ENCODE peak calls at places on chromosomes 4 and X, in eight cellular contexts. One of them, this sample, is unnamed.

GRCh38 chrX:48493890-48494364 is 14.9 kb upstream of the PORCN start:
- DNase-seq in astrocyte of the spinal cord: peak
- DNase-seq in left lung: no peak
- DNase-seq in AG04450: no peak
- DNase-seq in bronchial epithelial cell: no peak
- DNase-seq in cardiac muscle cell: peak
- DNase-seq in progenitor cell of endocrine pancreas: no peak
- DNase-seq in CD8-positive, alpha-beta T cell: no peak
- DNase-seq in this sample: peak

GRCh38 chr4:109611045-109611616 is 51.1 kb downstream of the MCUB start:
- DNase-seq in astrocyte of the spinal cord: peak
- DNase-seq in left lung: no peak
- DNase-seq in AG04450: no peak
- DNase-seq in bronchial epithelial cell: no peak
- DNase-seq in cardiac muscle cell: no peak
- DNase-seq in progenitor cell of endocrine pancreas: no peak
- DNase-seq in CD8-positive, alpha-beta T cell: no peak
- DNase-seq in this sample: no peak

GRCh38 chr4:181504846-181505374 is 738.3 kb upstream of the TENM3 start:
- DNase-seq in astrocyte of the spinal cord: no peak
- DNase-seq in left lung: no peak
- DNase-seq in AG04450: no peak
- DNase-seq in bronchial epithelial cell: no peak
- DNase-seq in cardiac muscle cell: peak
- DNase-seq in progenitor cell of endocrine pancreas: no peak
- DNase-seq in CD8-positive, alpha-beta T cell: no peak
- DNase-seq in this sample: no peak

GRCh38 chrX:16148896-16149295 is 18.4 kb upstream of the MAGEB17 start:
- DNase-seq in astrocyte of the spinal cord: no peak
- DNase-seq in left lung: no peak
- DNase-seq in AG04450: no peak
- DNase-seq in bronchial epithelial cell: peak
- DNase-seq in cardiac muscle cell: no peak
- DNase-seq in progenitor cell of endocrine pancreas: no peak
- DNase-seq in CD8-positive, alpha-beta T cell: no peak
- DNase-seq in this sample: no peak

GRCh38 chr4:2911868-2912267 is 51.3 kb downstream of the NOP14 start:
- DNase-seq in astrocyte of the spinal cord: no peak
- DNase-seq in left lung: no peak
- DNase-seq in AG04450: no peak
- DNase-seq in bronchial epithelial cell: no peak
- DNase-seq in cardiac muscle cell: no peak
- DNase-seq in progenitor cell of endocrine pancreas: no peak
- DNase-seq in CD8-positive, alpha-beta T cell: no peak
- DNase-seq in this sample: no peak

GRCh38 chr4:98689507-98690174 is 31.2 kb upstream of the TSPAN5 start:
- DNase-seq in astrocyte of the spinal cord: no peak
- DNase-seq in left lung: no peak
- DNase-seq in AG04450: no peak
- DNase-seq in bronchial epithelial cell: no peak
- DNase-seq in cardiac muscle cell: no peak
- DNase-seq in progenitor cell of endocrine pancreas: no peak
- DNase-seq in CD8-positive, alpha-beta T cell: no peak
- DNase-seq in this sample: no peak

GRCh38 chr4:1715002-1715761 is 3.1 kb upstream of the SLBP start:
- DNase-seq in astrocyte of the spinal cord: no peak
- DNase-seq in left lung: no peak
- DNase-seq in AG04450: no peak
- DNase-seq in bronchial epithelial cell: no peak
- DNase-seq in cardiac muscle cell: no peak
- DNase-seq in progenitor cell of endocrine pancreas: no peak
- DNase-seq in CD8-positive, alpha-beta T cell: no peak
- DNase-seq in this sample: no peak

GRCh38 chrX:18895157-18895952 is 88.6 kb downstream of the PHKA2 start:
- DNase-seq in astrocyte of the spinal cord: no peak
- DNase-seq in left lung: no peak
- DNase-seq in AG04450: no peak
- DNase-seq in bronchial epithelial cell: peak
- DNase-seq in cardiac muscle cell: no peak
- DNase-seq in progenitor cell of endocrine pancreas: no peak
- DNase-seq in CD8-positive, alpha-beta T cell: no peak
- DNase-seq in this sample: no peak

GRCh38 chr4:84734037-84734436 is 151.1 kb downstream of the CDS1 start:
- DNase-seq in astrocyte of the spinal cord: no peak
- DNase-seq in left lung: no peak
- DNase-seq in AG04450: no peak
- DNase-seq in bronchial epithelial cell: no peak
- DNase-seq in cardiac muscle cell: no peak
- DNase-seq in progenitor cell of endocrine pancreas: no peak
- DNase-seq in CD8-positive, alpha-beta T cell: no peak
- DNase-seq in this sample: no peak

GRCh38 chr4:70902577-70903281 is 560 bp downstream of the MOB1B start:
- DNase-seq in astrocyte of the spinal cord: peak
- DNase-seq in left lung: peak
- DNase-seq in AG04450: no peak
- DNase-seq in bronchial epithelial cell: peak
- DNase-seq in cardiac muscle cell: no peak
- DNase-seq in progenitor cell of endocrine pancreas: no peak
- DNase-seq in CD8-positive, alpha-beta T cell: peak
- DNase-seq in this sample: peak

GRCh38 chrX:139093201-139093600 is 381.7 kb upstream of the FGF13 start:
- DNase-seq in astrocyte of the spinal cord: no peak
- DNase-seq in left lung: no peak
- DNase-seq in AG04450: no peak
- DNase-seq in bronchial epithelial cell: no peak
- DNase-seq in cardiac muscle cell: no peak
- DNase-seq in progenitor cell of endocrine pancreas: no peak
- DNase-seq in CD8-positive, alpha-beta T cell: no peak
- DNase-seq in this sample: no peak

GRCh38 chr4:25921922-25922321 is 7.9 kb downstream of the SMIM20 start:
- DNase-seq in astrocyte of the spinal cord: no peak
- DNase-seq in left lung: no peak
- DNase-seq in AG04450: no peak
- DNase-seq in bronchial epithelial cell: no peak
- DNase-seq in cardiac muscle cell: no peak
- DNase-seq in progenitor cell of endocrine pancreas: no peak
- DNase-seq in CD8-positive, alpha-beta T cell: no peak
- DNase-seq in this sample: no peak

GRCh38 chr4:86582453-86582852 is 11.7 kb upstream of the PTPN13 start:
- DNase-seq in astrocyte of the spinal cord: no peak
- DNase-seq in left lung: no peak
- DNase-seq in AG04450: no peak
- DNase-seq in bronchial epithelial cell: peak
- DNase-seq in cardiac muscle cell: no peak
- DNase-seq in progenitor cell of endocrine pancreas: no peak
- DNase-seq in CD8-positive, alpha-beta T cell: no peak
- DNase-seq in this sample: no peak

GRCh38 chr4:41696768-41697167 is 51.8 kb downstream of the PHOX2B start:
- DNase-seq in astrocyte of the spinal cord: no peak
- DNase-seq in left lung: peak
- DNase-seq in AG04450: no peak
- DNase-seq in bronchial epithelial cell: no peak
- DNase-seq in cardiac muscle cell: no peak
- DNase-seq in progenitor cell of endocrine pancreas: no peak
- DNase-seq in CD8-positive, alpha-beta T cell: no peak
- DNase-seq in this sample: no peak

GRCh38 chr4:111991797-111992196 is 153.5 kb upstream of the FAM241A start:
- DNase-seq in astrocyte of the spinal cord: peak
- DNase-seq in left lung: no peak
- DNase-seq in AG04450: peak
- DNase-seq in bronchial epithelial cell: peak
- DNase-seq in cardiac muscle cell: no peak
- DNase-seq in progenitor cell of endocrine pancreas: no peak
- DNase-seq in CD8-positive, alpha-beta T cell: no peak
- DNase-seq in this sample: no peak

GRCh38 chr4:117412661-117413060 is 327.3 kb upstream of the TRAM1L1 start:
- DNase-seq in astrocyte of the spinal cord: no peak
- DNase-seq in left lung: no peak
- DNase-seq in AG04450: no peak
- DNase-seq in bronchial epithelial cell: no peak
- DNase-seq in cardiac muscle cell: no peak
- DNase-seq in progenitor cell of endocrine pancreas: no peak
- DNase-seq in CD8-positive, alpha-beta T cell: no peak
- DNase-seq in this sample: no peak
- TF ChIP-seq CTCF in astrocyte of the spinal cord: no peak
- TF ChIP-seq CTCF in left lung: no peak
- TF ChIP-seq CTCF in AG04450: no peak
- TF ChIP-seq CTCF in bronchial epithelial cell: no peak
- TF ChIP-seq CTCF in cardiac muscle cell: no peak
- TF ChIP-seq CTCF in progenitor cell of endocrine pancreas: no peak
- TF ChIP-seq CTCF in CD8-positive, alpha-beta T cell: no peak
- TF ChIP-seq CTCF in this sample: no peak

DNA sequence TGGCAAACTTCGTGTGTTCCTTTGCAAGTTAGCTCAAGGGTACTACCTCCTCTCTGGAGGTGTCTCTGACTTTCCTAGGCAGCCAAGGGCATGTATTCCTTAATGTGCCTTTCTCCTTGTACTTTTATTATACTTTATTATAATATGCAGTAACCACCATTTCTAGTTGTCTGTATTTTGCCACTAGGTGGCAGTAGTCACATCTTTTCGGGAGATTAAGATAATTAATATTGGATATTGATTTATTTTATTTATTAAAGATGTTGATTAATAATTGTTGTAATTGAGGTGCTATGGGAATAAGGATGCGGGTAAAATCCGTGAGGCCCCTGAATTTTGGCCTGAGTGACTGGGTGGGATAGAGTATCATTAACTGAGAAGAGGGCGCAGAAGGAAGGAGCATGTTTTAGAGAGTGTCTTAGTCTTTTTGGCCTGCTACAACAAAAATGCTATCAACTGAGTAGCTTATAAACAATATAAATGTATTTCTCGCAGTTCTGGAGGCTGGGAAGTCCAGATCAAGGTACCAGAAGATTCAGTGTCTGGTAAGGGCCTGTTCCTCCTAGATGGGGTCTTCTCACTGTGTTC is 153.3 kb downstream of the TMEM164 start:
- DNase-seq in astrocyte of the spinal cord: no peak
- DNase-seq in left lung: no peak
- DNase-seq in AG04450: no peak
- DNase-seq in bronchial epithelial cell: no peak
- DNase-seq in cardiac muscle cell: peak
- DNase-seq in progenitor cell of endocrine pancreas: no peak
- DNase-seq in CD8-positive, alpha-beta T cell: no peak
- DNase-seq in this sample: no peak
- TF ChIP-seq CTCF in astrocyte of the spinal cord: peak
- TF ChIP-seq CTCF in left lung: peak
- TF ChIP-seq CTCF in AG04450: peak
- TF ChIP-seq CTCF in bronchial epithelial cell: no peak
- TF ChIP-seq CTCF in cardiac muscle cell: peak
- TF ChIP-seq CTCF in progenitor cell of endocrine pancreas: peak
- TF ChIP-seq CTCF in CD8-positive, alpha-beta T cell: peak
- TF ChIP-seq CTCF in this sample: peak

DNA sequence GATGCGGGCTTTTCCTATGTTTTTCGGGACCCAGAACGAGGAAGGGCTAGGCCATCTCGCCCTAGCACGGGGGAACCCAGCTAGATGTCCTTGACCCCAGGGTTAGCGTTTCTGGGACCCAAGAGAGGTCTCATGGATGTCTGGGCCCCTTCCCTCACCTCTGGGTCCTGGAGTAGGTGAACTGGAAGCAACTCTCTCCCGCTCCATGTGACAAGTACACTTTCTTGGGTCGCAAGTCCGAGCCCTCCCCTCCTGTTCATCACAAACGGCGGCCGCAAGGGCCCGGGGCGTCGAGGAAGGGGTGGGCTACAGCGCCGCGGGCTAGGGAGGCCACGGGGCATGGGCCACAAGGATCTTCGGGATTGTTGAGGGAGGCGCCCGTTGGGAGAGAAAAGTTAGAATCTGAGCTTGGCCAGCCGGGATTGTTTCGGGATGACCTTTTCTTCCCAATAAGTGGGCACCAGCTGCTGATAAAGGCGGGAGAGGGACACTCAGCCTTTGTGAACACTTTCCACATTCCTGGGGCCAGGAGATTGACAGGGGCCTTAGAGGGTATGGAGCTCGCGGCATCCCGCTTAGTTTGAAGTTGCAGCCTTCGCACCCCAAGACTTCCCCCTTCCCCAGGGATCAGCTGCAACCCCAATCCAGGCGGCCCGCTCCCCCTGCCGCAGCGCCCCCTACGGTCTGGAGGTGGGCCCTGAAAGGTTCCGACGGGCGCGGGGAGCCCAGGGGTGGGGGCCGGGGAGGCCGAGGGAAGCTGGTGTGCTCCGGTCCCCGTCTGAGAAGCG is 137.0 kb upstream of the ZIC3 start:
- DNase-seq in astrocyte of the spinal cord: no peak
- DNase-seq in left lung: no peak
- DNase-seq in AG04450: no peak
- DNase-seq in bronchial epithelial cell: no peak
- DNase-seq in cardiac muscle cell: peak
- DNase-seq in progenitor cell of endocrine pancreas: no peak
- DNase-seq in CD8-positive, alpha-beta T cell: no peak
- DNase-seq in this sample: no peak
- TF ChIP-seq CTCF in astrocyte of the spinal cord: peak
- TF ChIP-seq CTCF in left lung: no peak
- TF ChIP-seq CTCF in AG04450: no peak
- TF ChIP-seq CTCF in bronchial epithelial cell: no peak
- TF ChIP-seq CTCF in cardiac muscle cell: no peak
- TF ChIP-seq CTCF in progenitor cell of endocrine pancreas: peak
- TF ChIP-seq CTCF in CD8-positive, alpha-beta T cell: no peak
- TF ChIP-seq CTCF in this sample: no peak

GRCh38 chr4:73383452-73383851 is 20.6 kb upstream of the ALB start:
- DNase-seq in astrocyte of the spinal cord: no peak
- DNase-seq in left lung: no peak
- DNase-seq in AG04450: no peak
- DNase-seq in bronchial epithelial cell: no peak
- DNase-seq in cardiac muscle cell: no peak
- DNase-seq in progenitor cell of endocrine pancreas: no peak
- DNase-seq in CD8-positive, alpha-beta T cell: no peak
- DNase-seq in this sample: no peak

GRCh38 chr4:73376962-73377361 is 27.1 kb upstream of the ALB start:
- DNase-seq in astrocyte of the spinal cord: no peak
- DNase-seq in left lung: no peak
- DNase-seq in AG04450: no peak
- DNase-seq in bronchial epithelial cell: no peak
- DNase-seq in cardiac muscle cell: no peak
- DNase-seq in progenitor cell of endocrine pancreas: no peak
- DNase-seq in CD8-positive, alpha-beta T cell: no peak
- DNase-seq in this sample: no peak

GRCh38 chr4:73378887-73379286 is 25.2 kb upstream of the ALB start:
- DNase-seq in astrocyte of the spinal cord: no peak
- DNase-seq in left lung: no peak
- DNase-seq in AG04450: no peak
- DNase-seq in bronchial epithelial cell: no peak
- DNase-seq in cardiac muscle cell: no peak
- DNase-seq in progenitor cell of endocrine pancreas: no peak
- DNase-seq in CD8-positive, alpha-beta T cell: no peak
- DNase-seq in this sample: no peak

GRCh38 chr4:73381214-73381613 is 22.9 kb upstream of the ALB start:
- DNase-seq in astrocyte of the spinal cord: no peak
- DNase-seq in left lung: no peak
- DNase-seq in AG04450: no peak
- DNase-seq in bronchial epithelial cell: no peak
- DNase-seq in cardiac muscle cell: no peak
- DNase-seq in progenitor cell of endocrine pancreas: no peak
- DNase-seq in CD8-positive, alpha-beta T cell: no peak
- DNase-seq in this sample: no peak

DNA sequence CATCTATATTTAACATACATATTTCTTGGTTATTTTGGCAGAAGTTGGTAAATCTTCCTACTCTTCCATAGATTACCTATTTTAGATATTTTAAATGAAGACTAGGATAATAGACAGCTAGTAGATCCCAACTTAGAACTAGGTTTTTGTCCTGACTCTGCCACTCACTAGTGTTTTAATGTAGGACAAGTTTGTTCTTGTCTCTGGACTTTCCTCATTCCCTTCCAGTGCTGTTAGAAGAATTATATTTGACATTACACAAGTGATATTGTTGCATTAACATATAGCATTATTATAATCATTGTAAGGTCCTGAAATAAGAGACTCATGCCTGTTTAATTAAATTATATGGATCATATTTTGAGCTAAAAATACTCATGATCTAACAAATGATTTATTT is 24.1 kb upstream of the ALB start:
- DNase-seq in astrocyte of the spinal cord: no peak
- DNase-seq in left lung: no peak
- DNase-seq in AG04450: no peak
- DNase-seq in bronchial epithelial cell: peak
- DNase-seq in cardiac muscle cell: no peak
- DNase-seq in progenitor cell of endocrine pancreas: no peak
- DNase-seq in CD8-positive, alpha-beta T cell: no peak
- DNase-seq in this sample: no peak
- TF ChIP-seq CTCF in astrocyte of the spinal cord: no peak
- TF ChIP-seq CTCF in left lung: no peak
- TF ChIP-seq CTCF in AG04450: no peak
- TF ChIP-seq CTCF in bronchial epithelial cell: no peak
- TF ChIP-seq CTCF in cardiac muscle cell: no peak
- TF ChIP-seq CTCF in progenitor cell of endocrine pancreas: no peak
- TF ChIP-seq CTCF in CD8-positive, alpha-beta T cell: no peak
- TF ChIP-seq CTCF in this sample: no peak

This sample was measured in mesothelial cell of epicardium.